ENCODE peak calls at places on chromosomes 4 and X, in eight cellular contexts. T, Y, A, F, H, X, W and S are unnamed samples.

GRCh38 chr4:6724461-6725111 is 8.6 kb downstream of the BLOC1S4 start:
- DNase-seq in Y (no peak), H (no peak), T (no peak), X (no peak), W (no peak), F (no peak), A (no peak), S (no peak)

GRCh38 chr4:127775843-127776242 is 6.3 kb upstream of the HSPA4L start:
- DNase-seq in W (no peak), Y (no peak), A (no peak), X (no peak), F (no peak), T (no peak), H (no peak), S (no peak)

GRCh38 chr4:121771869-121772268 is 6.9 kb upstream of the SMIM43 start:
- DNase-seq in Y (no peak), W (no peak), F (no peak), A (no peak), H (no peak), T (no peak), X (no peak), S (no peak)

GRCh38 chr4:139154538-139154937 is 22.5 kb downstream of the ELF2 start:
- DNase-seq in T (no peak), Y (no peak), F (no peak), X (no peak), A (no peak), W (no peak), H (no peak), S (no peak)

GRCh38 chrX:41785685-41786084 is 61.7 kb downstream of the GPR82 start:
- DNase-seq in T (no peak), X (peak), W (no peak), Y (no peak), F (no peak), H (no peak), A (no peak), S (no peak)

GRCh38 chr4:15303052-15303641 is 124.7 kb upstream of the C1QTNF7 start:
- DNase-seq in H (no peak), X (peak), Y (no peak), T (no peak), W (no peak), A (no peak), F (no peak), S (no peak)

GRCh38 chr4:98672583-98673281 is 14.3 kb upstream of the TSPAN5 start:
- DNase-seq in H (no peak), W (no peak), F (no peak), A (no peak), Y (no peak), T (no peak), X (no peak), S (no peak)

GRCh38 chr4:20017035-20017434 is 234.7 kb upstream of the SLIT2 start:
- DNase-seq in A (no peak), F (no peak), Y (no peak), X (no peak), T (no peak), W (no peak), H (no peak), S (no peak)

DNA sequence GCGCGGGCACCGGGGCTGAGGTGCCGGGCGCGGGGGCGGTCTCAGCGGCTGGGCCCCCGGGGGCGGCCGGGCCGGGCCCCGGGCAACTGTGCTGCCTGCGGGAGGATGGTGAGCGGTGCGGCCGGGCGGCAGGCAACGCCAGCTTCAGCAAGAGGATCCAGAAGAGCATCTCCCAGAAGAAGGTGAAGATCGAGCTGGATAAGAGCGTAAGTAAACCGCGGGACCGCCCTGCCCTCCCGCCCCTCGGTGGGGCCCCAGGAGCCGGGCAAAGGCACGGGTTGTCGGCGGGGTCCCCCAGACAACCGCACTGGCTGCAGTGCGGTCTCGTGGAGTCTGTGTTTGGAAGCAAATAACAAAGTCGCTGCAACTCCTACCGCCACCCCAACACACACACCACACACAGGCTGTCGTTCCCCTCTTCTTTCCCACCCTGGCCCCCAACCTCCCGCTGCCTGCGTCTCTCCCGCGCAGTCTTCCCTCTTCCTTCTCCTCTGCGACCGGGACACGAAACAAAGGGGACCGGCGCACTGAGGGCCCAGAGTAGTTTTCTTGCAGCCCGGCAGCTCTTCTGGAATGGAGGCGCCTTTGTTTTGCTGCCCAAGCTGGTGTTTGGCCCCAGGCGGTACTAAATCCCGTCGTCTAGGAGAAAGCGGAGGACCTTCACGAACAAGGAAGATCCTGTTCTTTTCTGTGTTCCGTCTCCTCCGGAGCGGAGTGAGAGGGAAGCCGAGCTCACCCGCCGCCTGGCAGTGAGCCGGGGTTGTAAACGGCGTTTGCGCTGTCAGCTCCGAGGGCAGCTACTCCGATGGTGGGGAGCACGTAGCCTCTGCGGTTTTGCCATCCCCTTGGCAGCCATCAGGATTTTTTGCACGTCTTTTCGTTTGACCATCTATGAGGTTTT is 788 bp downstream of the SAP30 start:
- DNase-seq in W (peak), T (peak), F (peak), X (peak), Y (no peak), H (peak), A (peak), S (peak)
- TF ChIP-seq CTCF in W (no peak), T (no peak), F (no peak), X (no peak), Y (no peak), H (no peak), A (no peak), S (no peak)

GRCh38 chrX:130024127-130024526 is 41.7 kb downstream of the BCORL1 start:
- DNase-seq in F (peak), H (peak), T (peak), Y (no peak), W (peak), A (peak), X (peak), S (peak)

GRCh38 chrX:130025256-130025655 is 42.8 kb downstream of the BCORL1 start:
- DNase-seq in A (no peak), X (no peak), T (no peak), H (no peak), W (no peak), F (no peak), Y (no peak), S (no peak)

GRCh38 chrX:130027569-130027968 is 45.1 kb downstream of the BCORL1 start:
- DNase-seq in Y (no peak), F (no peak), T (no peak), W (no peak), A (no peak), H (no peak), X (no peak), S (no peak)

GRCh38 chrX:130030826-130031225 is 48.4 kb downstream of the BCORL1 start:
- DNase-seq in X (no peak), Y (no peak), F (no peak), A (no peak), T (no peak), H (no peak), W (no peak), S (no peak)

DNA sequence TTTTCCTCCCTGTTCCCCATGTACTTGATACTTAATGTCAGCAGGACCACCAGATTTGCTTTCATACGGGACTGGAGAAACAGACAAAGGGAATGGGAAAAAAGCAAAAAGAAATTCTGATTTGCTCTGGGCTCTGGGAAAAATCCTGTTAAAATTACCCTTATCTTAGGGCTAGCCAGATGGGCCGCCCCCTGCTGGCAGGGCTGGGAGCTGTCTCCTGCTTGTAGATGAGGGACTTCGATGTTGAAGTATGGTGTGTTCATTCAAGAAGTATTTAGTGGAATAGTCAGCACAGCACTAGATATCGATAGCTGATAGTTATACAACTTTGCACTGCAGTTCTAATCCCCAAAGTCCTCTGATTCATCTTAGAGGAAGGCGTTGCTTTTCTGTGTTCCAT is 45.8 kb downstream of the BCORL1 start:
- DNase-seq in F (peak), W (peak), Y (no peak), A (peak), H (no peak), T (peak), X (peak), S (peak)
- TF ChIP-seq CTCF in F (peak), W (peak), Y (peak), A (peak), H (peak), T (peak), X (peak), S (peak)

GRCh38 chr4:22216278-22216677 is 267.7 kb upstream of the KCNIP4 start:
- DNase-seq in F (no peak), T (no peak), X (no peak), W (no peak), Y (no peak), H (no peak), A (no peak), S (no peak)

GRCh38 chr4:22220965-22221364 is 272.4 kb upstream of the KCNIP4 start:
- DNase-seq in X (no peak), H (no peak), A (no peak), W (no peak), T (no peak), Y (no peak), F (no peak), S (no peak)

DNA sequence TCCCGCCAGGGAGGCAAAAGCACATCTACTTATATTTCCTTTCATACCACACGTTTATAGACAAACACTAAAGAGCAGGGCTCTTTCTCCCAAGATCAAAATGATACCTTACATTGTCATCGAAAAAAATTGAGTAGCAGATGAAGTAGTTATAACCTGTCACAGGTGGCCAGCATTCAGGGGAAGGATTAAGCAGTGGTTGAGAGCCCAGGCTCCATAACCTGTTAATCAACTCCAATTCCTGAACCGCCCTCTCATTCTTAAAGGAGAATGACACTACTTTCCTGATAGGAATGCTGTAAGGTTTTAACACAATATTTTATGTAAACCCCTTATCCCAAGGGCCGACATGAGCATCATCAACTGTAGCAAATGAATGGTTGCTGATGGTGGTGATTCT is 268.9 kb upstream of the KCNIP4 start:
- DNase-seq in A (no peak), T (no peak), Y (no peak), W (no peak), X (peak), F (no peak), H (no peak), S (no peak)
- TF ChIP-seq CTCF in A (no peak), T (no peak), Y (no peak), W (no peak), X (no peak), F (no peak), H (no peak), S (no peak)

GRCh38 chrX:78092296-78092695 is 11.8 kb upstream of the PGK1 start:
- DNase-seq in A (no peak), X (peak), Y (no peak), H (no peak), W (peak), T (no peak), F (no peak), S (no peak)
- TF ChIP-seq CTCF in A (no peak), X (peak), Y (peak), H (no peak), W (no peak), T (peak), F (peak), S (peak)

GRCh38 chr4:81214144-81214517 is 891 bp downstream of the PRKG2 start:
- DNase-seq in X (no peak), Y (no peak), F (no peak), H (no peak), W (no peak), A (no peak), T (no peak), S (no peak)

GRCh38 chr4:81214518-81215218 is 354 bp downstream of the PRKG2 start:
- DNase-seq in H (no peak), W (peak), T (no peak), A (peak), X (peak), F (no peak), Y (no peak), S (no peak)

GRCh38 chr4:81217794-81218193 is 2.8 kb upstream of the PRKG2 start:
- DNase-seq in X (no peak), Y (no peak), W (no peak), H (no peak), T (no peak), F (no peak), A (no peak), S (no peak)

GRCh38 chr4:81215219-81215892 is at the start of gene PRKG2:
- DNase-seq in Y (no peak), T (no peak), X (no peak), H (no peak), W (peak), F (no peak), A (peak), S (no peak)

DNA sequence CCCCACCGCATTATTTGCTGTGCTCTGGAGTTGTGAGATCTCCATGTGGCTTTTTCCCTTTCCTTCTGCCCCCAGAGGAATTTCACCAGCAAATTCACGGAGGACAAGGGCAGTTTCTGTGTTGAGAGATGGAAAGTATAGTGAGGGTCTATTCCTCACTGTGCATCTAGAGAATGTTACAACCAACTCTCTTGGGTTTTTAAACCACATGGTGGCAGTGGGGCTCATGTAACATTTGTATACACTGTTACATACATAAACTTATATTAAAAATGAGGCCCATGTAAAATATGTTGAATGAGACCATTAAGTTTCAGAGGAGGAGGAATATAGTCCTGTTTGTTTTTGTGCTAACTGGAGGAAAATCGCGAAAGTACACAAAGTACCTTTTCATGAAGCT is 914 bp upstream of the PRKG2 start:
- DNase-seq in Y (no peak), H (no peak), A (no peak), X (no peak), F (no peak), T (no peak), W (no peak), S (no peak)
- TF ChIP-seq CTCF in Y (no peak), H (no peak), A (no peak), X (no peak), F (no peak), T (no peak), W (no peak), S (no peak)

GRCh38 chr4:55733874-55734437 is 85.6 kb upstream of the EXOC1L start:
- DNase-seq in X (peak), W (no peak), T (no peak), F (no peak), Y (no peak), A (peak), H (peak), S (no peak)
- TF ChIP-seq CTCF in X (no peak), W (no peak), T (no peak), F (no peak), Y (no peak), A (no peak), H (no peak), S (no peak)

DNA sequence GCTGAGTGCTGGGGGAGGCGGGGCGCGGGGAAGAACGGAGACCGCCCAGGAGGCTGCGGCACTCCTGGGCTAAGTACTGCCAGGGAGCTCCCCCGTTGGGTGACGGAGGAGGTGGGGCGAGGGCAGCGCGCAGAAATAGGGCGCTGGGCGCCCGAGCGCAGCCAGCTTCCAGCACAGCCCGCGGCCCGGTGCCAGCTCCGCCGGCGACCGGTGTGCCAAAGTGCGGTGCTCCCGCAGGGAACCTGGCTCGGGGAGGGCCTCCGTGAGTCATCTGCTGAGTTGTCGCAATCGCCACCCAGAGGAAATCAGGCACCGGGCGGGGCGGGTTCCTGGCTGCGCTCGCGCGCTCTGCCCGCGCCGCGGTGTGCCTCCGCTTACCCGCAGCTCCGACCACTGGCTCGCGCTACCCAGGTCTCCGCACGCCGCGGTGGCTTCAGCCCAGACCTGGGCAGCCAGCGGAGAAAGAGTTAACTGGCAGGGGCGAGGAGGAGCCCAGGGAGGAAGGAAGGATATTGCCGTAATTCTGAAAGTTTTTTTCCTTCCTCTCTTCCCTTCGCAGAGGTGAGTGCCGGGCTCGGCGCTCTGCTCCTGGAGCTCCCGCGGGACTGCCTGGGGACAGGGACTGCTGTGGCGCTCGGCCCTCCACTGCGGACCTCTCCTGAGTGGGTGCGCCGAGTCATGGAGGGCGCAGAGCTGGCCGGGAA is at the start of gene GPAT3:
- DNase-seq in A (peak), F (peak), H (peak), Y (no peak), T (peak), X (peak), W (peak), S (peak)
- TF ChIP-seq CTCF in A (no peak), F (no peak), H (no peak), Y (no peak), T (no peak), X (no peak), W (no peak), S (no peak)

GRCh38 chrX:115650916-115651315 is 89.9 kb downstream of the PLS3 start:
- DNase-seq in X (peak), A (no peak), T (no peak), Y (no peak), H (peak), F (peak), W (peak), S (no peak)
- TF ChIP-seq CTCF in X (peak), A (peak), T (peak), Y (peak), H (peak), F (peak), W (no peak), S (no peak)

GRCh38 chrX:20061869-20062254 is 54.8 kb downstream of the MAP7D2 start:
- DNase-seq in F (no peak), A (no peak), W (no peak), X (no peak), Y (no peak), T (no peak), H (no peak), S (no peak)

GRCh38 chrX:20063153-20063552 is 53.6 kb downstream of the MAP7D2 start:
- DNase-seq in T (no peak), X (no peak), F (no peak), W (no peak), H (no peak), A (no peak), Y (no peak), S (no peak)

GRCh38 chrX:20060961-20061868 is 55.5 kb downstream of the MAP7D2 start:
- DNase-seq in H (no peak), T (no peak), Y (no peak), X (no peak), W (no peak), A (no peak), F (no peak), S (no peak)

GRCh38 chrX:20066968-20067708 is 49.6 kb downstream of the MAP7D2 start:
- DNase-seq in H (no peak), A (no peak), Y (no peak), W (peak), T (peak), X (peak), F (peak), S (peak)

GRCh38 chrX:20063716-20064351 is 52.9 kb downstream of the MAP7D2 start:
- DNase-seq in W (no peak), Y (no peak), F (no peak), X (peak), H (no peak), T (no peak), A (no peak), S (no peak)
- TF ChIP-seq CTCF in W (peak), Y (peak), F (no peak), X (peak), H (no peak), T (no peak), A (no peak), S (peak)